ENCODE peak calls at places on chromosomes 2 and 18, in nine cellular contexts. O is nephron progenitor cell, W is DND-41, S is caudate nucleus, L is RWPE1, B is fibroblast of mammary gland, C is GM20000, A is T-helper 2 cell, Q is T-helper 1 cell. G is an unnamed sample.

GRCh38 chr18:65934874-65935273 is 184.1 kb downstream of the CDH7 start:
- DNase-seq in O (no peak), W (no peak), S (no peak), L (no peak), B (no peak), C (no peak), A (no peak), Q (no peak), G (no peak)

GRCh38 chr2:236636261-236636660 is 66.6 kb downstream of the ACKR3 start:
- DNase-seq in O (no peak), W (no peak), S (no peak), L (no peak), B (no peak), C (no peak), A (no peak), Q (no peak), G (no peak)

GRCh38 chr2:224055101-224055500 is 16.0 kb upstream of the SERPINE2 start:
- DNase-seq in O (no peak), W (no peak), S (no peak), L (no peak), B (peak), C (no peak), A (no peak), Q (no peak), G (no peak)

GRCh38 chr18:49098386-49098785 is 147.6 kb upstream of the SMAD7 start:
- DNase-seq in O (no peak), W (no peak), S (no peak), L (no peak), B (no peak), C (no peak), A (no peak), Q (no peak), G (no peak)

GRCh38 chr18:36786686-36787085 is 42.1 kb downstream of the TPGS2 start:
- DNase-seq in O (no peak), W (no peak), S (no peak), L (no peak), B (peak), C (no peak), A (no peak), Q (no peak), G (peak)

GRCh38 chr18:74196220-74197119 is 48.1 kb downstream of the TIMM21 start:
- DNase-seq in O (peak), W (peak), S (no peak), L (peak), B (peak), C (peak), A (peak), Q (peak), G (peak)

GRCh38 chr2:31207790-31208189 is 9.5 kb downstream of the CAPN14 start:
- DNase-seq in O (no peak), W (no peak), S (no peak), L (no peak), B (no peak), C (peak), A (no peak), Q (no peak), G (no peak)

GRCh38 chr2:159613515-159614336 is 2.6 kb downstream of the BAZ2B start:
- DNase-seq in O (no peak), W (no peak), S (no peak), L (no peak), B (peak), C (no peak), A (no peak), Q (no peak), G (no peak)

GRCh38 chr2:240996834-240997140 is 1.6 kb upstream of the SNED1 start:
- DNase-seq in O (no peak), W (no peak), S (no peak), L (no peak), B (no peak), C (no peak), A (no peak), Q (no peak), G (no peak)

GRCh38 chr2:122883849-122884248 is 1128.4 kb downstream of the TSN start:
- DNase-seq in O (no peak), W (no peak), S (no peak), L (no peak), B (no peak), C (no peak), A (no peak), Q (no peak), G (no peak)

GRCh38 chr2:31475692-31476091 is 61.1 kb upstream of the XDH start:
- DNase-seq in O (no peak), W (no peak), S (no peak), L (peak), B (peak), C (no peak), A (no peak), Q (no peak), G (peak)

GRCh38 chr2:195898505-195898904 is 170.1 kb downstream of the DNAH7 start:
- DNase-seq in O (no peak), W (no peak), S (peak), L (peak), B (peak), C (no peak), A (no peak), Q (no peak), G (peak)

GRCh38 chr2:132980304-132980703 is 310.3 kb upstream of the LYPD1 start:
- DNase-seq in O (no peak), W (no peak), S (no peak), L (no peak), B (no peak), C (no peak), A (no peak), Q (no peak), G (no peak)

GRCh38 chr2:11807156-11808015 is 61.0 kb downstream of the LPIN1 start:
- DNase-seq in O (no peak), W (no peak), S (no peak), L (no peak), B (no peak), C (no peak), A (no peak), Q (no peak), G (no peak)

GRCh38 chr18:37565985-37566478 is 434 bp upstream of the CELF4 start:
- DNase-seq in O (peak), W (no peak), S (peak), L (peak), B (peak), C (peak), A (no peak), Q (no peak), G (peak)

GRCh38 chr18:5909130-5909529 is 13.8 kb upstream of the TMEM200C start:
- DNase-seq in O (no peak), W (no peak), S (no peak), L (no peak), B (no peak), C (no peak), A (no peak), Q (no peak), G (no peak)

GRCh38 chr2:79833235-79833878 is 320.5 kb downstream of the CTNNA2 start:
- DNase-seq in O (no peak), W (no peak), S (no peak), L (no peak), B (no peak), C (no peak), A (no peak), Q (no peak), G (no peak)

GRCh38 chr2:188810591-188810990 is 163.6 kb upstream of the COL3A1 start:
- DNase-seq in O (no peak), W (no peak), S (no peak), L (no peak), B (peak), C (no peak), A (no peak), Q (no peak), G (no peak)

GRCh38 chr2:4895376-4895775 is 796.8 kb upstream of the SOX11 start:
- DNase-seq in O (peak), W (no peak), S (no peak), L (no peak), B (no peak), C (no peak), A (no peak), Q (no peak), G (no peak)

GRCh38 chr18:57581301-57581934 is 5.1 kb downstream of the FECH start:
- DNase-seq in O (no peak), W (no peak), S (no peak), L (no peak), B (no peak), C (peak), A (no peak), Q (no peak), G (no peak)

GRCh38 chr2:239173301-239173700 is 227.5 kb downstream of the HDAC4 start:
- DNase-seq in O (no peak), W (no peak), S (no peak), L (no peak), B (no peak), C (no peak), A (no peak), Q (no peak), G (no peak)